ENCODE peak calls at places on chromosomes 2 and 18, in seven cellular contexts. One of them, this sample, is unnamed.

GRCh38 chr2:151261240-151261976 is at the start of gene RBM43:
- DNase-seq in endothelial cell: peak
- DNase-seq in anterior cingulate cortex: peak
- DNase-seq in kidney glomerular epithelial cell: peak
- DNase-seq in nephron progenitor cell: peak
- DNase-seq in cardiac fibroblast: peak
- DNase-seq in fibroblast of villous mesenchyme: peak
- DNase-seq in this sample: peak

GRCh38 chr2:11477994-11478393 is 12.0 kb upstream of the E2F6 start:
- DNase-seq in endothelial cell: peak
- DNase-seq in anterior cingulate cortex: peak
- DNase-seq in kidney glomerular epithelial cell: peak
- DNase-seq in nephron progenitor cell: peak
- DNase-seq in cardiac fibroblast: peak
- DNase-seq in fibroblast of villous mesenchyme: peak
- DNase-seq in this sample: no peak

GRCh38 chr2:9392895-9393757 is 30.2 kb downstream of the ITGB1BP1 start:
- DNase-seq in endothelial cell: peak
- DNase-seq in anterior cingulate cortex: no peak
- DNase-seq in kidney glomerular epithelial cell: no peak
- DNase-seq in nephron progenitor cell: peak
- DNase-seq in cardiac fibroblast: peak
- DNase-seq in fibroblast of villous mesenchyme: peak
- DNase-seq in this sample: no peak

GRCh38 chr2:187542123-187542522 is 12.1 kb downstream of the TFPI start:
- DNase-seq in endothelial cell: no peak
- DNase-seq in anterior cingulate cortex: no peak
- DNase-seq in kidney glomerular epithelial cell: no peak
- DNase-seq in nephron progenitor cell: no peak
- DNase-seq in cardiac fibroblast: peak
- DNase-seq in fibroblast of villous mesenchyme: no peak
- DNase-seq in this sample: no peak

GRCh38 chr2:20326163-20326780 is 24.4 kb downstream of the PUM2 start:
- DNase-seq in endothelial cell: peak
- DNase-seq in anterior cingulate cortex: peak
- DNase-seq in kidney glomerular epithelial cell: peak
- DNase-seq in nephron progenitor cell: peak
- DNase-seq in cardiac fibroblast: peak
- DNase-seq in fibroblast of villous mesenchyme: peak
- DNase-seq in this sample: no peak

GRCh38 chr2:64562148-64562784 is 38.1 kb downstream of the AFTPH start:
- DNase-seq in endothelial cell: no peak
- DNase-seq in anterior cingulate cortex: no peak
- DNase-seq in kidney glomerular epithelial cell: no peak
- DNase-seq in nephron progenitor cell: no peak
- DNase-seq in cardiac fibroblast: peak
- DNase-seq in fibroblast of villous mesenchyme: peak
- DNase-seq in this sample: no peak

GRCh38 chr2:181742908-181743722 is 62.8 kb upstream of the NEUROD1 start:
- DNase-seq in endothelial cell: peak
- DNase-seq in anterior cingulate cortex: no peak
- DNase-seq in kidney glomerular epithelial cell: peak
- DNase-seq in nephron progenitor cell: peak
- DNase-seq in cardiac fibroblast: peak
- DNase-seq in fibroblast of villous mesenchyme: peak
- DNase-seq in this sample: peak

GRCh38 chr2:886072-887022 is 64.3 kb upstream of the SNTG2 start:
- DNase-seq in endothelial cell: no peak
- DNase-seq in anterior cingulate cortex: no peak
- DNase-seq in kidney glomerular epithelial cell: no peak
- DNase-seq in nephron progenitor cell: no peak
- DNase-seq in cardiac fibroblast: no peak
- DNase-seq in fibroblast of villous mesenchyme: no peak
- DNase-seq in this sample: no peak

GRCh38 chr2:60708630-60709320 is 47.3 kb upstream of the PAPOLG start:
- DNase-seq in endothelial cell: no peak
- DNase-seq in anterior cingulate cortex: no peak
- DNase-seq in kidney glomerular epithelial cell: no peak
- DNase-seq in nephron progenitor cell: no peak
- DNase-seq in cardiac fibroblast: no peak
- DNase-seq in fibroblast of villous mesenchyme: no peak
- DNase-seq in this sample: no peak

GRCh38 chr18:36809590-36810381 is 19.0 kb downstream of the TPGS2 start:
- DNase-seq in endothelial cell: peak
- DNase-seq in anterior cingulate cortex: peak
- DNase-seq in kidney glomerular epithelial cell: peak
- DNase-seq in nephron progenitor cell: peak
- DNase-seq in cardiac fibroblast: peak
- DNase-seq in fibroblast of villous mesenchyme: peak
- DNase-seq in this sample: no peak

GRCh38 chr2:199955007-199955338 is 318 bp downstream of the TYW5 start:
- DNase-seq in endothelial cell: no peak
- DNase-seq in anterior cingulate cortex: no peak
- DNase-seq in kidney glomerular epithelial cell: peak
- DNase-seq in nephron progenitor cell: no peak
- DNase-seq in cardiac fibroblast: no peak
- DNase-seq in fibroblast of villous mesenchyme: peak
- DNase-seq in this sample: no peak

GRCh38 chr2:23354554-23354953 is 30.4 kb upstream of the KLHL29 start:
- DNase-seq in endothelial cell: no peak
- DNase-seq in anterior cingulate cortex: no peak
- DNase-seq in kidney glomerular epithelial cell: no peak
- DNase-seq in nephron progenitor cell: no peak
- DNase-seq in cardiac fibroblast: no peak
- DNase-seq in fibroblast of villous mesenchyme: no peak
- DNase-seq in this sample: no peak

GRCh38 chr2:143684731-143685364 is 555.6 kb downstream of the ARHGAP15 start:
- DNase-seq in endothelial cell: no peak
- DNase-seq in anterior cingulate cortex: no peak
- DNase-seq in kidney glomerular epithelial cell: no peak
- DNase-seq in nephron progenitor cell: no peak
- DNase-seq in cardiac fibroblast: no peak
- DNase-seq in fibroblast of villous mesenchyme: no peak
- DNase-seq in this sample: no peak

GRCh38 chr2:26344581-26345283 is 1.2 kb upstream of the SELENOI start:
- DNase-seq in endothelial cell: no peak
- DNase-seq in anterior cingulate cortex: no peak
- DNase-seq in kidney glomerular epithelial cell: peak
- DNase-seq in nephron progenitor cell: no peak
- DNase-seq in cardiac fibroblast: peak
- DNase-seq in fibroblast of villous mesenchyme: peak
- DNase-seq in this sample: no peak

GRCh38 chr2:200177971-200178911 is 128.3 kb upstream of the SPATS2L start:
- DNase-seq in endothelial cell: no peak
- DNase-seq in anterior cingulate cortex: peak
- DNase-seq in kidney glomerular epithelial cell: no peak
- DNase-seq in nephron progenitor cell: no peak
- DNase-seq in cardiac fibroblast: no peak
- DNase-seq in fibroblast of villous mesenchyme: no peak
- DNase-seq in this sample: no peak

GRCh38 chr2:71950256-71951066 is 197.2 kb downstream of the CYP26B1 start:
- DNase-seq in endothelial cell: no peak
- DNase-seq in anterior cingulate cortex: no peak
- DNase-seq in kidney glomerular epithelial cell: no peak
- DNase-seq in nephron progenitor cell: no peak
- DNase-seq in cardiac fibroblast: peak
- DNase-seq in fibroblast of villous mesenchyme: no peak
- DNase-seq in this sample: no peak

GRCh38 chr2:28152585-28153284 is 239.9 kb upstream of the FOSL2 start:
- DNase-seq in endothelial cell: no peak
- DNase-seq in anterior cingulate cortex: no peak
- DNase-seq in kidney glomerular epithelial cell: peak
- DNase-seq in nephron progenitor cell: no peak
- DNase-seq in cardiac fibroblast: peak
- DNase-seq in fibroblast of villous mesenchyme: peak
- DNase-seq in this sample: peak

GRCh38 chr18:77124452-77124922 is 8.1 kb downstream of the MBP start:
- DNase-seq in endothelial cell: no peak
- DNase-seq in anterior cingulate cortex: no peak
- DNase-seq in kidney glomerular epithelial cell: no peak
- DNase-seq in nephron progenitor cell: no peak
- DNase-seq in cardiac fibroblast: no peak
- DNase-seq in fibroblast of villous mesenchyme: no peak
- DNase-seq in this sample: no peak

GRCh38 chr18:79396431-79397287 is 929 bp downstream of the NFATC1 start:
- DNase-seq in endothelial cell: peak
- DNase-seq in anterior cingulate cortex: no peak
- DNase-seq in kidney glomerular epithelial cell: no peak
- DNase-seq in nephron progenitor cell: peak
- DNase-seq in cardiac fibroblast: peak
- DNase-seq in fibroblast of villous mesenchyme: peak
- DNase-seq in this sample: no peak